ENCODE peak calls at places on chromosomes 16 and 17, in seven cellular contexts. Q is heart right ventricle, F is stomach, A is right cardiac atrium, H is neural progenitor cell, E is mucosa of descending colon, O is NT2/D1. L is an unnamed sample. For H3K4me1, the result is how much of the 10 kb centered on the place peaks cover.

GRCh38 chr17:55037828-55038227 is 69.3 kb downstream of the STXBP4 start:
- DNase-seq in Q (no peak), A (no peak), F (no peak), H (no peak), O (no peak), E (no peak), L (no peak)

GRCh38 chr17:37541880-37542675 is 52.4 kb downstream of the DUSP14 start:
- DNase-seq in A (no peak), Q (no peak), F (no peak), E (no peak), H (no peak), O (peak), L (no peak)

GRCh38 chr17:49746791-49747490 is 17.0 kb downstream of the FAM117A start:
- DNase-seq in H (no peak), A (no peak), O (no peak), E (no peak), Q (no peak), F (no peak), L (no peak)

GRCh38 chr16:74691093-74691855 is 9.4 kb downstream of the MLKL start:
- DNase-seq in F (no peak), A (no peak), Q (no peak), O (no peak), H (no peak), E (no peak), L (no peak)

GRCh38 chr16:28067604-28068382 is 4.3 kb upstream of the GSG1L start:
- DNase-seq in E (no peak), A (peak), O (no peak), Q (no peak), H (no peak), F (no peak), L (no peak)

GRCh38 chr16:67024384-67024896 is 4.5 kb upstream of the CBFB start:
- DNase-seq in F (no peak), H (no peak), E (no peak), Q (no peak), O (no peak), A (no peak), L (no peak)

GRCh38 chr17:7750321-7750821 is 32.8 kb downstream of the DNAH2 start:
- DNase-seq in F (no peak), Q (no peak), O (no peak), H (no peak), E (no peak), A (no peak), L (no peak)

GRCh38 chr16:68444058-68444657 is 4.2 kb downstream of the SMPD3 start:
- DNase-seq in O (peak), E (peak), Q (peak), A (peak), H (peak), F (peak), L (no peak)

GRCh38 chr16:57750796-57751538 is 15.4 kb downstream of the KATNB1 start:
- DNase-seq in Q (no peak), H (no peak), F (no peak), E (peak), O (no peak), A (peak), L (no peak)

GRCh38 chr17:13498184-13498583 is 103.5 kb downstream of the HS3ST3A1 start:
- DNase-seq in A (no peak), Q (no peak), E (no peak), H (no peak), O (no peak), F (no peak), L (no peak)

GRCh38 chr17:80819422-80820164 is 172.0 kb upstream of the CHMP6 start:
- DNase-seq in H (no peak), Q (no peak), O (no peak), F (no peak), A (no peak), E (no peak), L (no peak)

GRCh38 chr16:6665126-6665525 is 667.5 kb upstream of the RBFOX1 start:
- DNase-seq in H (no peak), Q (no peak), O (no peak), E (no peak), F (no peak), A (no peak), L (no peak)

GRCh38 chr16:86580063-86580797 is 1.9 kb downstream of the FOXL1 start:
- DNase-seq in F (no peak), H (no peak), O (no peak), A (no peak), E (no peak), Q (no peak), L (no peak)

GRCh38 chr17:15261063-15261817 is 3.9 kb downstream of the PMP22 start:
- DNase-seq in A (peak), E (peak), O (no peak), F (peak), Q (peak), H (peak), L (no peak)

GRCh38 chr17:21376585-21376834 is 353 bp downstream of the KCNJ12 start:
- DNase-seq in Q (no peak), O (no peak), E (no peak), F (no peak), H (peak), A (no peak), L (no peak)

GRCh38 chr16:27029525-27029924 is 37.2 kb upstream of the C16orf82 start:
- DNase-seq in F (no peak), Q (no peak), O (no peak), H (no peak), A (no peak), E (no peak), L (no peak)

GRCh38 chr17:82229686-82230626 is 1.1 kb downstream of the SLC16A3 start:
- DNase-seq in A (peak), E (peak), H (peak), Q (no peak), F (no peak), O (no peak), L (no peak)

GRCh38 chr16:75244225-75244792 is 7.1 kb downstream of the BCAR1 start:
- DNase-seq in A (peak), Q (peak), F (peak), E (peak), H (no peak), O (no peak), L (no peak)

GRCh38 chr16:81181013-81181720 is 57.3 kb upstream of the BCO1 start:
- DNase-seq in O (peak), Q (peak), F (peak), H (peak), E (peak), A (peak), L (peak)

GRCh38 chr16:30976486-30976885 is 8.5 kb upstream of the HSD3B7 start:
- DNase-seq in H (no peak), A (no peak), Q (no peak), F (no peak), O (no peak), E (no peak), L (no peak)

GRCh38 chr17:5281814-5282638 is at the start of gene RABEP1:
- DNase-seq in A (peak), O (peak), E (peak), F (peak), Q (peak), H (peak), L (peak)

GRCh38 chr17:5283531-5284315 is 1.6 kb downstream of the RABEP1 start:
- DNase-seq in H (peak), Q (no peak), O (no peak), F (no peak), E (no peak), A (no peak), L (no peak)

GRCh38 chr17:5282639-5283217 is 644 bp downstream of the RABEP1 start:
- DNase-seq in O (no peak), E (no peak), H (no peak), Q (peak), F (no peak), A (peak), L (no peak)

GRCh38 chr17:5291683-5292082 is 9.6 kb downstream of the RABEP1 start:
- DNase-seq in O (no peak), E (no peak), F (no peak), Q (no peak), A (no peak), H (no peak), L (no peak)

DNA sequence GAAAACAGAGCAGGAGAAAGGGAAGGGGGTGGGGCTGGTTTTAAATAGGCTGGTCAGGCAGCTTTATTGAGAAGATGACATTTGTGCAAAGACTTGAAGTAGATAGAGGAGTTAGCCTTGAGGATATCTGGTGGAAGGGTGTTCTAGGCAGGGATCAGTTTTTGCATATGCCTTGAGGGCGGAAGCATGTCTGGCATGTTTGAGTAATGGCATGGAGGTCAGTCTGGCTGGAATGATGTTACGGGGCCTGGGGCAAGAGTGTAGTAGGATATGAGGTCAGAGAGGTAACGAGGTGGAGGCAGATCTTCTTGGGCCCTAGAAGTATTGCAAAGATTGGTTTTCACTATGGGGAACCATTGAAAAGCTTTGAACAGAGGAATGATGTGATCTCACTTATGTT is 4.8 kb downstream of the RABEP1 start:
- DNase-seq in F (no peak), A (no peak), Q (no peak), H (no peak), O (no peak), E (no peak), L (no peak)
- H3K4me1 ChIP-seq in F (half or more), A (under half), Q (half or more), H (under half), O (under half), E (under half), L (under half)

GRCh38 chr17:352421-353212 is at the start of gene RPH3AL:
- DNase-seq in O (peak), A (peak), Q (peak), H (peak), E (peak), F (peak), L (no peak)

GRCh38 chr17:353838-354234 is 1.2 kb upstream of the RPH3AL start:
- DNase-seq in Q (no peak), H (no peak), A (no peak), F (no peak), O (no peak), E (peak), L (no peak)

GRCh38 chr17:356671-357434 is 4.2 kb upstream of the RPH3AL start:
- DNase-seq in Q (no peak), E (no peak), F (no peak), H (no peak), O (no peak), A (no peak), L (no peak)

GRCh38 chr17:353213-353837 is 718 bp upstream of the RPH3AL start:
- DNase-seq in Q (no peak), F (no peak), E (peak), H (no peak), A (no peak), O (no peak), L (no peak)

DNA sequence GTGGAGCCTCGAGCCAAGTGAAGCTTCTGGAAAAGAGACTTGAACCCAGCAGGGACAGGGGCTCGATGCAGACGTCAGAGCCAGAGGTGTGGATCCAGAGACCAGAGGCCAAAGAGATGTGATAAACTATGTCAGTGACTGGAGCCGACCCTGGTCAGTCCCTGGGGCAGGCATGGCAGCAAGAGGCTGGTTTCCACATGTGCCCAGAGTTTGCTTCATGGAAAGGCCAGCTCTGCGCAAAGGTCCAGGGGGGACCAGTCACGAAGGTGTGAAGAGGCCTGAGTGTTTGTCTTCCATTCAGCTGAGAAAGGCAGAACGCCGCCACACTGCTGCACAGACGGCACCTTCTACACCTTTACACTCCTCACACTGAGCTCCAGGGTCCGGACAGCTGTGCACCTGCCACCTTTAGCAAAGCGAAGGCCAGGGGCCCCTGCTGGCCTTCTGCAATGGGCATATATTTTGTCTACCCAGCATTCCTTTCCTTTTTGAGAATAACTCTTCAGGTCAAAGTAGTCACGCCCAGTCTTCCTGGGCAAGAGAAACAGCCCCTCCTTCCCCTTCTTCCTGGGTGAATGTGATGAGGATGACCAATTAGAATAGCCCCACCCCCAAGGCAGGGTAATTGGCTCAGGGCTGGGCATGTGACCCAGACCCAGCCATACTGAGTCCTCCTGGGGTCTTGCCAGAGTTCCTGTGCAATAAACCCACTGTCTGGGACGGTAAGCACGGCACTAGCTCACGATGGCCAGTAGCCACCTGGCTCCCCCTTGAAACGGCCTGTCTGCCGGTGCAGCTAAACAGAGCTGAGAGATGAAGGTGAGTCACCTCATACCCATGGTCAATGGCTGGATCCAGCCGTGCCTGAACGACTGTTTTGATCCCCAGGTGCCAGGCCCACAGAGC is 2.3 kb upstream of the RPH3AL start:
- DNase-seq in F (no peak), Q (no peak), A (no peak), O (no peak), E (peak), H (no peak), L (no peak)
- H3K4me1 ChIP-seq in F (half or more), Q (under half), A (under half), O (under half), E (under half), H (under half), L (under half)

DNA sequence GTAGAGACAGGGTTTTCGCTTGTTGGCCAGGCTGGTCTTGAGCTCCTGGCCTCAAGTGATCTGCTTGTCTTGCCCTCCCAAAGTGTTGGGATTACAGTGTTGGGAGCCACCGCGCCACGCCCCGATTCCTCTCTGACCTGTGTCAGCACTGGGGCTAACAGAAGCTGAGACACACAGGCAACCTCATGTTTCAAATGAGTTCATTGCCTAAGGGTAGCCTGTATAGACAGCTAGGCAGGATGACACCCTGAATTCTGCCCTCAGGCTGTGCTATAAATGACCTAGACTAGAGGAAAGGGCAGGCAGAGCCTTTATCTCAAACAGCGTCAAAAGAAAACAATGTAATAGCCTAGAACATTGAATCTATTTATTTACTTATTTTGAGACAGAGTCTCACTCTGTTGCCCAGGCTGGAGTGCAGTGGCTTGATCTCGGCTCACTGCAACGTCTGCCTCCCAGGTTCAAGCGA is 2.3 kb upstream of the CDK3 start:
- DNase-seq in O (no peak), H (no peak), E (peak), A (no peak), Q (no peak), F (no peak), L (no peak)
- H3K4me1 ChIP-seq in O (under half), H (under half), E (half or more), A (under half), Q (under half), F (half or more), L (under half)

GRCh38 chr17:17766351-17767095 is 70.3 kb downstream of the SREBF1 start:
- DNase-seq in E (no peak), Q (no peak), F (no peak), A (no peak), H (peak), O (no peak), L (no peak)
- H3K4me1 ChIP-seq in E (under half), Q (half or more), F (half or more), A (under half), H (half or more), O (under half), L (under half)

GRCh38 chr17:79814624-79814965 is 17.7 kb upstream of the CBX8 start:
- DNase-seq in A (no peak), F (no peak), E (peak), O (no peak), H (peak), Q (no peak), L (no peak)
- H3K4me1 ChIP-seq in A (under half), F (half or more), E (under half), O (under half), H (under half), Q (half or more), L (under half)

DNA sequence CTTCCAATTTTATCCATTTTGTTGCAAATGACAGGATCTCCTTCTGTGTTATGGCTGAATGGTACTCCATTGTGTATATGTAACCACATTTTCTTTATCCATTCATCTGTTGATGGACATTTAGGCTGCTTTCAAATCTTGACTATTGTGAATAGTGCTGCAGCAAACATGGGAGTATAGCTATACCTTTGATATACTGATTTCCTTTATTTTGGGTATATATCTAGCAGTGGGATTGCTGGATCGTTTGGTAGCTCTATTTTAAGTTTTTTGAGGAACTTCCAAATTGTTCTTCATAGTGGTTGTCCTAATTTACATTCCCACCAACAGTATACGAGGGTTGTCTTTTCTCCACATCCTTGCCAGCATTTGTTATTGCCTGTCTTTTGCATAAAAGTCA is 67.8 kb downstream of the BRIP1 start:
- DNase-seq in Q (no peak), A (no peak), F (no peak), O (no peak), E (no peak), H (no peak), L (no peak)
- H3K4me1 ChIP-seq in Q (under half), A (under half), F (under half), O (under half), E (under half), H (under half), L (under half)

GRCh38 chr16:85313541-85314208 is 201.4 kb upstream of the CIBAR2 start:
- DNase-seq in E (no peak), O (no peak), F (no peak), A (peak), H (no peak), Q (no peak), L (no peak)
- H3K4me1 ChIP-seq in E (under half), O (half or more), F (half or more), A (under half), H (under half), Q (half or more), L (under half)

DNA sequence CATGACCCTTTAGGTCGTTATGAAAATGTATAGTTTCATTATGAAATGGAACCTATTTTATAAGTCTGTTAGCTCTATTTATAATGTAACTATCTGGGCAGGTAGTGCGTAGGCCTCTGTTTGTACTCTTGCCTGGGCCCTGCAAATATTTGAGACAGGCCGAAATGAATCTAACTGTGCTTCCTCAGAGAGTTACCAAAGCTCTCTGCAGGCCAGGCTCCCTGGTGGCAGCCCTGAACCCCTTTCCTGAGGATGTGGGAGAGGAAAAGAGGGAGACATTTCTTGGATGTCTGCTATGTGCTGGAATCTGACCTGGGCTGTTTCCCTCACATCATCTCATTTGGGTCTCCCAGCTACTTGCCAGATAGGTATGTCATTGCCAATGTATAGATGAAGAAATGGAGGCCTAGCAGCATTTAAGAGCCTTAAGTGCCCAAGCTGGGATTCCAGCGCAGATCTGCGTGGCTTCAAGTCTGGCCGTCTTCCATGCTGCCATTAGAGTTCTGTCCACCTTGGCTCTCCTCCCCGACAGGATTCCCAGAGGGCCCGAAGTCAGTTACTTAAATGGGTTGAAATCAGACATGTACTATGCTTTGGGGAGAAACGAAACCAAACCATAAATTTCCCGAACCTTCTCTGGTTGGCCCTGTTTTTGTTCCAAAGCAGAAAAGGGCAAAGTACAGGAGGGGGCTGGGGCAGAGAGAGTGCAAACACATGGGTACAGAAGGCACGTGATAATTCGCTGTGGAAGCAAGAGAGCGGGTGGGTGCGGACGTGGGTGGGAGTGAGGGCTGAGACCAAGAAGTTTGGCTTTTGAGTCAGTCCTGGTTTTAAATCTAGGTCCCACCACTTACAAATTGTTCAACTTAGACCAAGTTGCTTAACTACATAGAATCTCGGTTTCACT is 33.0 kb upstream of the CCR7 start:
- DNase-seq in A (no peak), H (no peak), O (no peak), F (no peak), E (no peak), Q (no peak), L (no peak)
- H3K4me1 ChIP-seq in A (under half), H (under half), O (under half), F (under half), E (under half), Q (under half), L (under half)

GRCh38 chr16:13076878-13077277 is 175.5 kb downstream of the SHISA9 start:
- DNase-seq in H (no peak), F (no peak), Q (no peak), A (no peak), O (no peak), E (no peak), L (no peak)
- H3K4me1 ChIP-seq in H (under half), F (under half), Q (under half), A (under half), O (under half), E (under half), L (under half)